ENCODE peak calls at places on chromosomes 13 and 19, in five cellular contexts. V, W, J, X and A are unnamed samples.

GRCh38 chr13:102800145-102801041 is 1.5 kb downstream of the BIVM start:
- DNase-seq in V (peak; percentile 72), J (peak; percentile 79), W (no peak), X (peak; percentile 79), A (peak; percentile 85)

GRCh38 chr13:51125495-51126226 is 14.6 kb upstream of the C13orf42 start:
- DNase-seq in V (peak; percentile 61), X (peak; percentile 60), W (peak; percentile 1), J (peak; percentile 22), A (peak; percentile 91)

GRCh38 chr19:1304197-1304924 is 18.7 kb downstream of the EFNA2 start:
- DNase-seq in V (no peak), W (no peak), J (no peak), X (no peak), A (no peak)

GRCh38 chr19:17931532-17932191 is 1.2 kb upstream of the CCDC124 start:
- DNase-seq in X (peak; percentile 15), V (no peak), J (peak; percentile 73), W (no peak), A (peak; percentile 94)

GRCh38 chr13:44364601-44365000 is 9.0 kb upstream of the SERP2 start:
- DNase-seq in V (peak; percentile 91), W (no peak), J (peak; percentile 67), X (peak; percentile 90), A (no peak)

GRCh38 chr19:8147579-8147978 is 1.8 kb downstream of the FBN3 start:
- DNase-seq in V (no peak), X (no peak), J (no peak), W (no peak), A (no peak)

GRCh38 chr13:48858523-48858922 is 117.2 kb upstream of the FNDC3A start:
- DNase-seq in J (no peak), X (peak; percentile 38), V (no peak), W (no peak), A (no peak)

GRCh38 chr19:4083677-4084546 is 17.2 kb upstream of the ZBTB7A start:
- DNase-seq in X (no peak), V (peak; percentile 61), W (no peak), J (no peak), A (peak; percentile 50)

GRCh38 chr13:48006396-48006795 is 5.3 kb upstream of the SUCLA2 start:
- DNase-seq in X (no peak), W (no peak), V (peak; percentile 64), J (peak; percentile 71), A (no peak)

GRCh38 chr19:42634409-42635232 is 39.9 kb upstream of the CEACAM8 start:
- DNase-seq in W (no peak), J (peak; percentile 34), X (peak; percentile 2), V (peak; percentile 65), A (peak; percentile 83)

GRCh38 chr19:2280633-2281264 is 1.2 kb downstream of the PEAK3 start:
- DNase-seq in W (no peak), V (no peak), J (no peak), X (no peak), A (no peak)

GRCh38 chr19:52273301-52273700 is 3.9 kb downstream of the ZNF766 start:
- DNase-seq in J (no peak), W (no peak), X (no peak), V (no peak), A (no peak)

GRCh38 chr13:110308377-110309158 is 1.5 kb downstream of the COL4A2 start:
- DNase-seq in V (peak; percentile 53), X (peak; percentile 62), J (peak; percentile 67), W (no peak), A (peak; percentile 85)

GRCh38 chr19:47013041-47013517 is 6.6 kb upstream of the NPAS1 start:
- DNase-seq in V (peak; percentile 79), J (peak; percentile 78), W (no peak), X (peak; percentile 66), A (peak; percentile 91)

GRCh38 chr19:18438331-18439024 is 545 bp upstream of the ISYNA1 start:
- DNase-seq in W (no peak), V (no peak), X (peak; percentile 24), J (peak; percentile 63), A (peak; percentile 64)

GRCh38 chr13:51212808-51213728 is 9.1 kb upstream of the FAM124A start:
- DNase-seq in W (no peak), X (no peak), J (no peak), V (no peak), A (no peak)

GRCh38 chr19:39053276-39054090 is 21.1 kb upstream of the FBXO27 start:
- DNase-seq in X (no peak), J (no peak), V (no peak), W (no peak), A (no peak)

GRCh38 chr19:13007292-13008045 is 12.2 kb downstream of the NFIX start:
- DNase-seq in V (no peak), X (no peak), W (no peak), J (peak; percentile 50), A (no peak)

GRCh38 chr19:10237702-10238101 is 6.6 kb upstream of the S1PR2 start:
- DNase-seq in V (no peak), X (no peak), J (no peak), W (no peak), A (no peak)

GRCh38 chr19:39430675-39431593 is 4.8 kb downstream of the RPS16 start:
- DNase-seq in X (peak; percentile 99), W (no peak), V (peak; percentile 93), J (peak; percentile 39), A (peak; percentile 74)

GRCh38 chr13:87295636-87296035 is 375.5 kb upstream of the SLITRK5 start:
- DNase-seq in V (no peak), W (no peak), J (no peak), X (no peak), A (no peak)

GRCh38 chr13:23960566-23961156 is 63.4 kb upstream of the C1QTNF9B start:
- DNase-seq in X (peak; percentile 52), W (no peak), V (peak; percentile 73), J (peak; percentile 47), A (peak; percentile 80)

GRCh38 chr19:8212916-8213315 is 3.7 kb downstream of the CERS4 start:
- DNase-seq in J (no peak), X (no peak), W (no peak), V (no peak), A (no peak)

GRCh38 chr13:78875792-78876580 is 217.0 kb upstream of the OBI1 start:
- DNase-seq in J (no peak), V (peak; percentile 3), X (no peak), W (no peak), A (peak; percentile 67)

GRCh38 chr13:67343777-67344176 is 113.6 kb upstream of the PCDH9 start:
- DNase-seq in X (no peak), J (peak; percentile 6), W (no peak), V (peak; percentile 57), A (peak; percentile 35)

GRCh38 chr13:49240017-49240416 is 7.7 kb upstream of the CDADC1 start:
- DNase-seq in X (peak; percentile 41), W (no peak), V (peak; percentile 52), J (peak; percentile 39), A (peak; percentile 67)

GRCh38 chr13:75705395-75705794 is 69.3 kb downstream of the LMO7 start:
- DNase-seq in J (peak; percentile 92), V (peak; percentile 90), X (peak; percentile 75), W (peak; percentile 83), A (no peak)

GRCh38 chr13:46119883-46120614 is 15.2 kb upstream of the CPB2 start:
- DNase-seq in V (peak; percentile 56), X (peak; percentile 73), W (peak; percentile 67), J (peak; percentile 39), A (no peak)

GRCh38 chr13:72637561-72637960 is 89.9 kb downstream of the MZT1 start:
- DNase-seq in X (no peak), W (no peak), J (no peak), V (no peak), A (peak; percentile 14)

GRCh38 chr19:48190288-48191284 is 20.1 kb downstream of the ZSWIM9 start:
- DNase-seq in J (peak; percentile 99), X (no peak), V (peak; percentile 97), W (peak; percentile 85), A (peak; percentile 98)

GRCh38 chr13:31282741-31283455 is 83.1 kb downstream of the B3GLCT start:
- DNase-seq in J (peak; percentile 23), X (no peak), W (no peak), V (peak; percentile 1), A (no peak)

GRCh38 chr19:6652214-6653094 is 17.5 kb downstream of the TNFSF14 start:
- DNase-seq in W (no peak), V (no peak), J (no peak), X (no peak), A (no peak)

GRCh38 chr19:38714354-38714778 is 29.9 kb downstream of the CAPN12 start:
- DNase-seq in J (no peak), V (no peak), X (no peak), W (no peak), A (no peak)

GRCh38 chr13:112712451-112712881 is 22.6 kb downstream of the ATP11A start:
- DNase-seq in X (no peak), V (no peak), J (no peak), W (no peak), A (no peak)

GRCh38 chr19:55962186-55962585 is 14.6 kb downstream of the NLRP8 start:
- DNase-seq in J (no peak), X (no peak), W (no peak), V (peak; percentile 72), A (no peak)

GRCh38 chr19:7970716-7971448 is 27.4 kb upstream of the TIMM44 start:
- DNase-seq in X (peak; percentile 27), V (peak; percentile 76), J (no peak), W (no peak), A (peak; percentile 94)

GRCh38 chr13:51547425-51548176 is 36.7 kb upstream of the WDFY2 start:
- DNase-seq in J (no peak), W (no peak), X (no peak), V (no peak), A (no peak)

GRCh38 chr19:50820086-50820485 is 3.5 kb downstream of the KLK1 start:
- DNase-seq in V (no peak), W (no peak), J (no peak), X (no peak), A (no peak)
- TF ChIP-seq EZH2 in V (no peak), W (no peak), J (no peak), X (no peak), A (peak; percentile 37)

DNA sequence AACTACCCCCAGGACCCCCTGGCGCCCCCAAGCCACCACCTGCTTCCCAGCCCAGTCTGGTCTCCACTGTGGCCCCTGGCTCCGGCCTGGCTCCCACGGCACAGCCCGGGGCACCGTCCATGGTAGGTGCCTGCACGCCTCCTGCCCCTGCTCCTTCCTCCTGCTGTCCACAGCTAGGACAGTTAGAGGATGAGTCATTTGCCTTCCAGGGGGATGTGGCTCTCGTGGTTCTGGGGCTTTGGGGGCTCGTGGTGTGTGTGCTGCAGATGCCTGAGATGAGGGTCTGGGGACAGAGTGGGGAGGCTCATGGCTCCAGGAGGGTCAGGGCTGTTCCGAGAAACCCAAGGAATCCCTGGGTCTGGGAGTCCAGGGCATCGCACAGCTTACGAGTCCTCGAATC is 12.7 kb downstream of the MED25 start:
- DNase-seq in V (no peak), X (no peak), J (no peak), W (no peak), A (no peak)
- H3K4me3 ChIP-seq in V (no peak overlapping the region), X (no peak overlapping the region), J (no peak overlapping the region), W (no peak overlapping the region), A (no peak overlapping the region)

GRCh38 chr19:45717131-45717982 is 13.3 kb downstream of the FBXO46 start:
- DNase-seq in V (peak; percentile 97), W (peak; percentile 77), X (peak; percentile 100), J (peak; percentile 97), A (peak; percentile 100)
- TF ChIP-seq CTCF in V (no peak), W (peak; percentile 29), X (peak; percentile 33), J (peak; percentile 29), A (no peak)

GRCh38 chr19:33301011-33301899 is 1.1 kb downstream of the CEBPA start:
- DNase-seq in W (no peak), V (no peak), J (no peak), X (no peak), A (peak; percentile 63)
- TF ChIP-seq EZH2 in W (peak; percentile 84), V (no peak), J (peak; percentile 88), X (peak; percentile 90), A (peak; percentile 44)